ENCODE peak calls at places on chromosomes 3 and 15, in seven cellular contexts. H, N, L, R, S, Y and X are unnamed samples.

GRCh38 chr15:87871130-87871737 is 385.3 kb downstream of the NTRK3 start:
- DNase-seq in H (no peak), N (no peak), L (peak; percentile 69), R (no peak), S (no peak), Y (no peak), X (no peak)

GRCh38 chr3:152257246-152258074 is 11.3 kb upstream of the MBNL1 start:
- DNase-seq in H (no peak), N (no peak), L (no peak), R (peak; percentile 77), S (no peak), Y (no peak), X (no peak)

GRCh38 chr15:101447561-101448071 is 41.9 kb downstream of the PCSK6 start:
- DNase-seq in H (peak; percentile 63), N (no peak), L (no peak), R (no peak), S (no peak), Y (no peak), X (no peak)

GRCh38 chr15:83153288-83153687 is 45.8 kb downstream of the TM6SF1 start:
- DNase-seq in H (no peak), N (no peak), L (no peak), R (no peak), S (no peak), Y (no peak), X (no peak)

GRCh38 chr15:60795889-60796288 is 316.9 kb upstream of the ICE2 start:
- DNase-seq in H (no peak), N (no peak), L (no peak), R (no peak), S (no peak), Y (no peak), X (no peak)

GRCh38 chr15:77599899-77600298 is 32.8 kb downstream of the LINGO1 start:
- DNase-seq in H (no peak), N (peak; percentile 56), L (peak; percentile 43), R (peak; percentile 63), S (peak; percentile 44), Y (no peak), X (no peak)

GRCh38 chr3:28836199-28836598 is 444.7 kb upstream of the RBMS3 start:
- DNase-seq in H (no peak), N (no peak), L (no peak), R (no peak), S (no peak), Y (no peak), X (no peak)

GRCh38 chr15:79073336-79073735 is 17.2 kb downstream of the RASGRF1 start:
- DNase-seq in H (no peak), N (no peak), L (no peak), R (no peak), S (no peak), Y (no peak), X (no peak)

GRCh38 chr15:58165661-58166060 is 27.5 kb downstream of the AQP9 start:
- DNase-seq in H (no peak), N (no peak), L (no peak), R (no peak), S (no peak), Y (no peak), X (peak; percentile 32)

GRCh38 chr3:107739227-107739626 is 216.5 kb downstream of the BBX start:
- DNase-seq in H (no peak), N (no peak), L (no peak), R (peak; percentile 16), S (no peak), Y (no peak), X (no peak)

GRCh38 chr15:70061696-70062270 is 35.9 kb downstream of the TLE3 start:
- DNase-seq in H (no peak), N (no peak), L (no peak), R (no peak), S (no peak), Y (no peak), X (no peak)

GRCh38 chr3:23550402-23550801 is 255.4 kb upstream of the UBE2E1 start:
- DNase-seq in H (no peak), N (no peak), L (no peak), R (peak; percentile 48), S (no peak), Y (no peak), X (no peak)

GRCh38 chr15:82064824-82065223 is 19.0 kb upstream of the MEX3B start:
- DNase-seq in H (no peak), N (no peak), L (no peak), R (no peak), S (no peak), Y (no peak), X (no peak)

GRCh38 chr3:196634224-196634623 is 5.3 kb upstream of the NRROS start:
- DNase-seq in H (no peak), N (no peak), L (no peak), R (peak; percentile 31), S (no peak), Y (no peak), X (no peak)